ENCODE peak calls at places on chromosomes 5 and 9, in ten cellular contexts. X is NCI-H1417; U is hypothalamus; G is erythroblast; D is mesenchymal stem cell; E is non-pigmented ciliary epithelial cell; T is T-cell; M is activated CD4-positive, alpha-beta T cell treated with anti-CD3 and anti-CD28 coated beads for 24 hours; K is psoas muscle; Y is putamen. O is an unnamed sample.
A peak's percentile ranks its signal among the peaks of the same experiment; 100 is the strongest.

GRCh38 chr9:118961857-118962256 is 407.4 kb downstream of the BRINP1 start:
- DNase-seq in M (no peak), Y (no peak), E (peak; percentile 67), T (no peak), G (no peak), X (no peak), U (no peak), D (peak; percentile 81), K (no peak), O (no peak)

GRCh38 chr5:66518753-66519152 is 77.4 kb upstream of the MAST4 start:
- DNase-seq in G (no peak), X (no peak), K (no peak), D (no peak), U (no peak), T (no peak), E (no peak), Y (no peak), M (no peak), O (no peak)

GRCh38 chr9:14205463-14205862 is 108.5 kb downstream of the NFIB start:
- DNase-seq in G (no peak), T (no peak), E (peak; percentile 85), M (no peak), D (peak; percentile 6), U (no peak), Y (no peak), K (no peak), X (no peak), O (no peak)

GRCh38 chr9:26462213-26462612 is 430.4 kb downstream of the CAAP1 start:
- DNase-seq in X (no peak), K (no peak), Y (no peak), U (no peak), G (no peak), M (no peak), T (no peak), D (no peak), E (no peak), O (no peak)

GRCh38 chr5:134507495-134507894 is 18.0 kb upstream of the JADE2 start:
- DNase-seq in X (no peak), G (no peak), Y (no peak), T (no peak), E (no peak), K (no peak), M (no peak), D (no peak), U (no peak), O (no peak)

GRCh38 chr9:113910036-113910639 is 34.0 kb downstream of the ZNF618 start:
- DNase-seq in X (peak; percentile 98), T (no peak), U (no peak), D (no peak), G (no peak), E (no peak), Y (no peak), M (no peak), K (no peak), O (no peak)

GRCh38 chr9:107539427-107540154 is 50.0 kb upstream of the KLF4 start:
- DNase-seq in E (no peak), G (no peak), Y (no peak), K (peak; percentile 79), X (no peak), M (no peak), T (no peak), D (peak; percentile 19), U (no peak), O (peak; percentile 52)

GRCh38 chr5:96934291-96934694 is 1.6 kb upstream of the LNPEP start:
- DNase-seq in K (no peak), E (no peak), T (no peak), X (peak; percentile 89), M (no peak), G (no peak), Y (no peak), D (no peak), U (no peak), O (no peak)

GRCh38 chr5:172284275-172284971 is 859 bp upstream of the UBTD2 start:
- DNase-seq in U (peak; percentile 18), X (no peak), K (no peak), M (no peak), T (no peak), E (no peak), Y (no peak), D (no peak), G (peak; percentile 53), O (no peak)

GRCh38 chr5:67028371-67028770 is 168.2 kb downstream of the CD180 start:
- DNase-seq in X (no peak), T (no peak), M (no peak), U (no peak), D (no peak), G (no peak), E (no peak), K (no peak), Y (no peak), O (no peak)

GRCh38 chr5:34756781-34757624 is 82.0 kb upstream of the TTC23L start:
- DNase-seq in T (no peak), Y (no peak), U (no peak), G (no peak), E (no peak), X (no peak), M (no peak), K (no peak), D (peak; percentile 77), O (no peak)

GRCh38 chr5:95093211-95093610 is 191.7 kb downstream of the MCTP1 start:
- DNase-seq in Y (no peak), E (no peak), K (no peak), G (no peak), M (no peak), X (no peak), D (no peak), U (no peak), T (no peak), O (no peak)

GRCh38 chr5:89105836-89106235 is 222.9 kb upstream of the MEF2C start:
- DNase-seq in D (no peak), E (no peak), U (no peak), M (no peak), X (no peak), T (no peak), G (no peak), K (no peak), Y (no peak), O (no peak)

GRCh38 chr5:53779541-53779981 is 219.1 kb downstream of the NDUFS4 start:
- DNase-seq in K (no peak), G (no peak), T (no peak), X (no peak), E (peak; percentile 24), Y (no peak), M (no peak), U (no peak), D (peak; percentile 78), O (peak; percentile 46)

GRCh38 chr5:6728011-6728794 is 15.0 kb downstream of the TENT4A start:
- DNase-seq in K (no peak), Y (no peak), M (no peak), E (no peak), T (no peak), U (no peak), D (no peak), X (peak; percentile 82), G (no peak), O (no peak)

GRCh38 chr5:173753307-173754168 is 134.6 kb upstream of the CPEB4 start:
- DNase-seq in X (peak; percentile 5), E (no peak), Y (peak; percentile 63), K (peak; percentile 95), G (no peak), D (peak; percentile 71), M (no peak), T (no peak), U (no peak), O (peak; percentile 72)

GRCh38 chr9:5574998-5575397 is 53.9 kb upstream of the RIC1 start:
- DNase-seq in G (peak; percentile 6), M (no peak), U (no peak), Y (no peak), T (no peak), X (no peak), E (no peak), K (no peak), D (no peak), O (no peak)

GRCh38 chr5:50947892-50948683 is 281.7 kb downstream of the PARP8 start:
- DNase-seq in T (no peak), K (no peak), E (no peak), X (peak; percentile 68), U (no peak), M (no peak), G (no peak), D (no peak), Y (no peak), O (no peak)

O was measured in left ventricle myocardium superior.